ENCODE peak calls at places on chromosome 13, in six cellular contexts. One of them, this sample, is unnamed.

GRCh38 chr13:109989155-109989554 is 202.8 kb upstream of the IRS2 start:
- DNase-seq in mesenchymal stem cell: peak; percentile 42
- DNase-seq in neuronal stem cell: no peak
- DNase-seq in mesendoderm: no peak
- DNase-seq in H9: no peak
- DNase-seq in H1: no peak
- DNase-seq in this sample: peak; percentile 82

GRCh38 chr13:114303700-114304327 is 10.5 kb upstream of the CHAMP1 start:
- DNase-seq in mesenchymal stem cell: no peak
- DNase-seq in neuronal stem cell: no peak
- DNase-seq in mesendoderm: peak; percentile 29
- DNase-seq in H9: no peak
- DNase-seq in H1: peak; percentile 32
- DNase-seq in this sample: no peak

GRCh38 chr13:97659602-97660001 is 225.6 kb downstream of the RAP2A start:
- DNase-seq in mesenchymal stem cell: peak; percentile 16
- DNase-seq in neuronal stem cell: peak; percentile 23
- DNase-seq in mesendoderm: peak; percentile 65
- DNase-seq in H9: no peak
- DNase-seq in H1: no peak
- DNase-seq in this sample: peak; percentile 21

GRCh38 chr13:83184819-83185218 is 697.5 kb downstream of the SLITRK1 start:
- DNase-seq in mesenchymal stem cell: peak; percentile 49
- DNase-seq in neuronal stem cell: no peak
- DNase-seq in mesendoderm: no peak
- DNase-seq in H9: no peak
- DNase-seq in H1: no peak
- DNase-seq in this sample: peak; percentile 79

GRCh38 chr13:103101500-103101899 is 35.3 kb upstream of the SLC10A2 start:
- DNase-seq in mesenchymal stem cell: no peak
- DNase-seq in neuronal stem cell: no peak
- DNase-seq in mesendoderm: peak; percentile 19
- DNase-seq in H9: no peak
- DNase-seq in H1: no peak
- DNase-seq in this sample: no peak

GRCh38 chr13:89150362-89150761 is 1479.2 kb downstream of the SLITRK5 start:
- DNase-seq in mesenchymal stem cell: peak; percentile 58
- DNase-seq in neuronal stem cell: no peak
- DNase-seq in mesendoderm: no peak
- DNase-seq in H9: no peak
- DNase-seq in H1: no peak
- DNase-seq in this sample: no peak

GRCh38 chr13:35838356-35838755 is 292.8 kb downstream of the DCLK1 start:
- DNase-seq in mesenchymal stem cell: peak; percentile 6
- DNase-seq in neuronal stem cell: no peak
- DNase-seq in mesendoderm: no peak
- DNase-seq in H9: no peak
- DNase-seq in H1: no peak
- DNase-seq in this sample: peak; percentile 85

GRCh38 chr13:101785858-101786257 is 333.4 kb downstream of the ITGBL1 start:
- DNase-seq in mesenchymal stem cell: peak; percentile 24
- DNase-seq in neuronal stem cell: peak; percentile 5
- DNase-seq in mesendoderm: peak; percentile 82
- DNase-seq in H9: peak; percentile 72
- DNase-seq in H1: peak; percentile 47
- DNase-seq in this sample: peak; percentile 3

GRCh38 chr13:44437356-44438233 is 64.0 kb downstream of the SERP2 start:
- DNase-seq in mesenchymal stem cell: peak; percentile 73
- DNase-seq in neuronal stem cell: peak; percentile 36
- DNase-seq in mesendoderm: peak; percentile 65
- DNase-seq in H9: no peak
- DNase-seq in H1: no peak
- DNase-seq in this sample: peak; percentile 63

GRCh38 chr13:80654638-80655249 is 313.8 kb upstream of the SPRY2 start:
- DNase-seq in mesenchymal stem cell: no peak
- DNase-seq in neuronal stem cell: no peak
- DNase-seq in mesendoderm: no peak
- DNase-seq in H9: no peak
- DNase-seq in H1: no peak
- DNase-seq in this sample: no peak

GRCh38 chr13:73401769-73402168 is 343.0 kb downstream of the KLF5 start:
- DNase-seq in mesenchymal stem cell: no peak
- DNase-seq in neuronal stem cell: no peak
- DNase-seq in mesendoderm: peak; percentile 40
- DNase-seq in H9: no peak
- DNase-seq in H1: no peak
- DNase-seq in this sample: no peak

GRCh38 chr13:29707876-29708543 is 112.5 kb upstream of the SLC7A1 start:
- DNase-seq in mesenchymal stem cell: peak; percentile 51
- DNase-seq in neuronal stem cell: peak; percentile 17
- DNase-seq in mesendoderm: peak; percentile 84
- DNase-seq in H9: peak; percentile 86
- DNase-seq in H1: peak; percentile 79
- DNase-seq in this sample: peak; percentile 41

GRCh38 chr13:100536643-100537180 is 51.9 kb downstream of the GGACT start:
- DNase-seq in mesenchymal stem cell: no peak
- DNase-seq in neuronal stem cell: no peak
- DNase-seq in mesendoderm: no peak
- DNase-seq in H9: no peak
- DNase-seq in H1: peak; percentile 38
- DNase-seq in this sample: no peak

GRCh38 chr13:26786651-26787295 is 26.2 kb upstream of the GPR12 start:
- DNase-seq in mesenchymal stem cell: no peak
- DNase-seq in neuronal stem cell: no peak
- DNase-seq in mesendoderm: no peak
- DNase-seq in H9: no peak
- DNase-seq in H1: no peak
- DNase-seq in this sample: no peak

GRCh38 chr13:109256866-109257760 is 529.3 kb downstream of the IRS2 start:
- DNase-seq in mesenchymal stem cell: peak; percentile 93
- DNase-seq in neuronal stem cell: no peak
- DNase-seq in mesendoderm: peak; percentile 87
- DNase-seq in H9: no peak
- DNase-seq in H1: no peak
- DNase-seq in this sample: peak; percentile 97

GRCh38 chr13:96982672-96983071 is 11.6 kb downstream of the OXGR1 start:
- DNase-seq in mesenchymal stem cell: no peak
- DNase-seq in neuronal stem cell: no peak
- DNase-seq in mesendoderm: no peak
- DNase-seq in H9: no peak
- DNase-seq in H1: no peak
- DNase-seq in this sample: no peak

GRCh38 chr13:79457948-79458347 is 23.0 kb upstream of the NDFIP2 start:
- DNase-seq in mesenchymal stem cell: peak; percentile 91
- DNase-seq in neuronal stem cell: no peak
- DNase-seq in mesendoderm: peak; percentile 82
- DNase-seq in H9: no peak
- DNase-seq in H1: no peak
- DNase-seq in this sample: peak; percentile 91

GRCh38 chr13:31195616-31196015 is 4.2 kb upstream of the B3GLCT start:
- DNase-seq in mesenchymal stem cell: no peak
- DNase-seq in neuronal stem cell: no peak
- DNase-seq in mesendoderm: no peak
- DNase-seq in H9: no peak
- DNase-seq in H1: no peak
- DNase-seq in this sample: no peak

GRCh38 chr13:30880756-30881155 is 25.3 kb upstream of the MEDAG start:
- DNase-seq in mesenchymal stem cell: peak; percentile 97
- DNase-seq in neuronal stem cell: no peak
- DNase-seq in mesendoderm: no peak
- DNase-seq in H9: no peak
- DNase-seq in H1: no peak
- DNase-seq in this sample: peak; percentile 97

GRCh38 chr13:27186295-27186694 is 14.7 kb upstream of the USP12 start:
- DNase-seq in mesenchymal stem cell: no peak
- DNase-seq in neuronal stem cell: no peak
- DNase-seq in mesendoderm: no peak
- DNase-seq in H9: no peak
- DNase-seq in H1: no peak
- DNase-seq in this sample: no peak

GRCh38 chr13:78022164-78022877 is 103.7 kb upstream of the EDNRB start:
- DNase-seq in mesenchymal stem cell: peak; percentile 64
- DNase-seq in neuronal stem cell: no peak
- DNase-seq in mesendoderm: peak; percentile 54
- DNase-seq in H9: no peak
- DNase-seq in H1: no peak
- DNase-seq in this sample: peak; percentile 72

GRCh38 chr13:94481966-94482365 is 2.5 kb upstream of the DCT start:
- DNase-seq in mesenchymal stem cell: peak; percentile 45
- DNase-seq in neuronal stem cell: no peak
- DNase-seq in mesendoderm: no peak
- DNase-seq in H9: no peak
- DNase-seq in H1: no peak
- DNase-seq in this sample: peak; percentile 66

GRCh38 chr13:42964681-42965305 is 27.2 kb downstream of the EPSTI1 start:
- DNase-seq in mesenchymal stem cell: no peak
- DNase-seq in neuronal stem cell: no peak
- DNase-seq in mesendoderm: no peak
- DNase-seq in H9: no peak
- DNase-seq in H1: no peak
- DNase-seq in this sample: peak; percentile 30

GRCh38 chr13:21879263-21879914 is 208.5 kb downstream of the FGF9 start:
- DNase-seq in mesenchymal stem cell: no peak
- DNase-seq in neuronal stem cell: no peak
- DNase-seq in mesendoderm: no peak
- DNase-seq in H9: no peak
- DNase-seq in H1: no peak
- DNase-seq in this sample: no peak

GRCh38 chr13:92842145-92842544 is 384.5 kb upstream of the GPC6 start:
- DNase-seq in mesenchymal stem cell: peak; percentile 70
- DNase-seq in neuronal stem cell: no peak
- DNase-seq in mesendoderm: peak; percentile 35
- DNase-seq in H9: no peak
- DNase-seq in H1: no peak
- DNase-seq in this sample: peak; percentile 88

GRCh38 chr13:110123041-110123809 is 183.7 kb downstream of the COL4A1 start:
- DNase-seq in mesenchymal stem cell: no peak
- DNase-seq in neuronal stem cell: no peak
- DNase-seq in mesendoderm: no peak
- DNase-seq in H9: no peak
- DNase-seq in H1: no peak
- DNase-seq in this sample: no peak

GRCh38 chr13:44578064-44578394 is 1.9 kb upstream of the TSC22D1 start:
- DNase-seq in mesenchymal stem cell: no peak
- DNase-seq in neuronal stem cell: no peak
- DNase-seq in mesendoderm: peak; percentile 74
- DNase-seq in H9: no peak
- DNase-seq in H1: no peak
- DNase-seq in this sample: no peak

DNA sequence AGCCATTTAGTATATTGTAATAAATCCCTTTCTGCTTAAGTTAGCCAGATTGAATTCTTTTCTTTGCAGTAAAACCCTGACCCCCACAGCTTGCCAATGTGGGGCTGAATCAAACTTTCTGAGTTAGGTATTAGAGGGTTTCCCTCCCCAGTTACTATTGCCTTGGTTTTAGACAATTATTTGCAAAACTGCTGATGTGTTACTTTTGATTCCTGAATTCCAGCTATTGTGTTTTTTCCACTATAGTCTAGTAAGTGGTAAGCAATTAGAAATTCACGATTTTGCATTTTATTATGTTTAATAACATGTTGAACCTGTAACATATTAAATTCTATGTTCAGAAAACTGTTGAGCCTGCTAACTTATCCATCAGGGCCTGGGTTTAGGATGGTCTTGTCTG is 391.5 kb downstream of the DLEU7 start:
- DNase-seq in mesenchymal stem cell: no peak
- DNase-seq in neuronal stem cell: no peak
- DNase-seq in mesendoderm: no peak
- DNase-seq in H9: no peak
- DNase-seq in H1: no peak
- DNase-seq in this sample: no peak
- H2AK5ac ChIP-seq in mesenchymal stem cell: no peak overlapping the region
- H2AK5ac ChIP-seq in neuronal stem cell: no peak overlapping the region
- H2AK5ac ChIP-seq in mesendoderm: no peak overlapping the region
- H2AK5ac ChIP-seq in H9: no peak overlapping the region
- H2AK5ac ChIP-seq in H1: no peak overlapping the region
- H2AK5ac ChIP-seq in this sample: no peak overlapping the region

GRCh38 chr13:111963031-111963430 is 103.9 kb upstream of the SOX1 start:
- DNase-seq in mesenchymal stem cell: no peak
- DNase-seq in neuronal stem cell: no peak
- DNase-seq in mesendoderm: no peak
- DNase-seq in H9: peak; percentile 23
- DNase-seq in H1: no peak
- DNase-seq in this sample: no peak

GRCh38 chr13:111966969-111967368 is 100.0 kb upstream of the SOX1 start:
- DNase-seq in mesenchymal stem cell: no peak
- DNase-seq in neuronal stem cell: no peak
- DNase-seq in mesendoderm: no peak
- DNase-seq in H9: no peak
- DNase-seq in H1: no peak
- DNase-seq in this sample: no peak

GRCh38 chr13:111964411-111965035 is 102.4 kb upstream of the SOX1 start:
- DNase-seq in mesenchymal stem cell: no peak
- DNase-seq in neuronal stem cell: no peak
- DNase-seq in mesendoderm: no peak
- DNase-seq in H9: no peak
- DNase-seq in H1: no peak
- DNase-seq in this sample: no peak

GRCh38 chr13:111967572-111968201 is 99.3 kb upstream of the SOX1 start:
- DNase-seq in mesenchymal stem cell: no peak
- DNase-seq in neuronal stem cell: no peak
- DNase-seq in mesendoderm: no peak
- DNase-seq in H9: no peak
- DNase-seq in H1: no peak
- DNase-seq in this sample: no peak

GRCh38 chr13:111965466-111966214 is 101.3 kb upstream of the SOX1 start:
- DNase-seq in mesenchymal stem cell: no peak
- DNase-seq in neuronal stem cell: no peak
- DNase-seq in mesendoderm: no peak
- DNase-seq in H9: no peak
- DNase-seq in H1: no peak
- DNase-seq in this sample: no peak
- H2AK5ac ChIP-seq in mesenchymal stem cell: no peak overlapping the region
- H2AK5ac ChIP-seq in neuronal stem cell: no peak overlapping the region
- H2AK5ac ChIP-seq in mesendoderm: no peak overlapping the region
- H2AK5ac ChIP-seq in H9: no peak overlapping the region
- H2AK5ac ChIP-seq in H1: no peak overlapping the region
- H2AK5ac ChIP-seq in this sample: no peak overlapping the region

GRCh38 chr13:90447034-90447734 is 900.3 kb upstream of the MIR17HG start:
- DNase-seq in mesenchymal stem cell: no peak
- DNase-seq in neuronal stem cell: no peak
- DNase-seq in mesendoderm: no peak
- DNase-seq in H9: no peak
- DNase-seq in H1: no peak
- DNase-seq in this sample: no peak
- H2AK5ac ChIP-seq in mesenchymal stem cell: peak overlapping the region; percentile 100
- H2AK5ac ChIP-seq in neuronal stem cell: no peak overlapping the region
- H2AK5ac ChIP-seq in mesendoderm: no peak overlapping the region
- H2AK5ac ChIP-seq in H9: no peak overlapping the region
- H2AK5ac ChIP-seq in H1: no peak overlapping the region
- H2AK5ac ChIP-seq in this sample: peak overlapping the region; percentile 93

DNA sequence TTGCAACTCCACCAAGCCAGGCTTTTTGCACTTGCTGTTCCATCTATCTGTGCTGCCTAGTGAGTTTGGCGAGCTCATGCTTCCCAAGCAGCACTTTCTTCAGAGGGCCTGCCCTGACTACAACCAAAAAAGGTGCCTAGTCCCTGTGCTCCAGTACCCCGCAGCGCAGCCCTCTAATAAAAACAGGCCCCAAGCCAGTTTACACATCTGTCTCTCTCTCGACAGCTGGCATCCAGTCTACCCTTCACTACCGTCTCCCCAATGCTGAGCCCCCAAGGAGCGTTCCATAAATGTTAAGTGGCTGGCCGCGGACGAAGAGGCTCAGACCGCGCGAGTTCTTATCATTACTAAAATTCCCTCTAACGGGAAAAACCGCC is 512 bp downstream of the MED4 start:
- DNase-seq in mesenchymal stem cell: peak; percentile 41
- DNase-seq in neuronal stem cell: no peak
- DNase-seq in mesendoderm: peak; percentile 22
- DNase-seq in H9: no peak
- DNase-seq in H1: no peak
- DNase-seq in this sample: no peak
- H2AK5ac ChIP-seq in mesenchymal stem cell: no peak overlapping the region
- H2AK5ac ChIP-seq in neuronal stem cell: peak overlapping the region; percentile 58
- H2AK5ac ChIP-seq in mesendoderm: no peak overlapping the region
- H2AK5ac ChIP-seq in H9: no peak overlapping the region
- H2AK5ac ChIP-seq in H1: no peak overlapping the region
- H2AK5ac ChIP-seq in this sample: peak overlapping the region; percentile 68

This sample was measured in IMR-90.